ENCODE peak calls at places on chromosomes 13 and 19, in eight cellular contexts. H is colonic mucosa; U is stimulated activated naive CD8-positive, alpha-beta T cell treated with anti-CD3 and anti-CD28 coated beads, Interleukin-15, Interleukin-2, amounts not matched to agents 100 U/mL and 50 U/mL, for 24 hours; D is lung microvascular endothelial cell; Z is activated T-helper 9 cell treated with anti-CD3 and anti-CD28 coated beads, Interleukin-2, amount 50 U/mL, for 16 hours; S is GOT3; V is memory B cell; X is activated effector memory CD4-positive, alpha-beta T cell treated with Interleukin-2 at 50 U/mL for 16 hours. W is an unnamed sample.

GRCh38 chr13:45811891-45812583 is 39.5 kb downstream of the SIAH3 start:
- DNase-seq in H (no peak), U (no peak), D (no peak), Z (no peak), S (no peak), V (no peak), X (no peak), W (no peak)

GRCh38 chr13:28438598-28439334 is 56.2 kb downstream of the FLT1 start:
- DNase-seq in H (no peak), U (no peak), D (no peak), Z (no peak), S (no peak), V (no peak), X (no peak), W (no peak)

GRCh38 chr19:34365463-34366401 is 736 bp downstream of the GPI start:
- DNase-seq in H (peak), U (no peak), D (peak), Z (no peak), S (no peak), V (no peak), X (no peak), W (peak)

GRCh38 chr13:74573654-74574053 is 439.4 kb upstream of the KLF12 start:
- DNase-seq in H (no peak), U (peak), D (no peak), Z (no peak), S (no peak), V (no peak), X (no peak), W (no peak)

GRCh38 chr19:54507824-54508223 is 5.2 kb downstream of the LAIR2 start:
- DNase-seq in H (no peak), U (no peak), D (no peak), Z (no peak), S (no peak), V (no peak), X (no peak), W (no peak)

GRCh38 chr19:42185281-42185680 is 32.2 kb downstream of the DEDD2 start:
- DNase-seq in H (no peak), U (no peak), D (no peak), Z (no peak), S (no peak), V (no peak), X (peak), W (peak)

GRCh38 chr19:39413903-39414608 is 1.6 kb downstream of the PLEKHG2 start:
- DNase-seq in H (peak), U (no peak), D (peak), Z (no peak), S (no peak), V (no peak), X (no peak), W (peak)

GRCh38 chr19:56671613-56671994 is at the start of gene ZNF835:
- DNase-seq in H (peak), U (peak), D (peak), Z (peak), S (peak), V (peak), X (peak), W (peak)

GRCh38 chr13:44574466-44574855 is 1.7 kb downstream of the TSC22D1 start:
- DNase-seq in H (no peak), U (no peak), D (no peak), Z (no peak), S (no peak), V (no peak), X (no peak), W (peak)

GRCh38 chr13:51733656-51734334 is 70.2 kb downstream of the DHRS12 start:
- DNase-seq in H (no peak), U (no peak), D (no peak), Z (no peak), S (no peak), V (no peak), X (no peak), W (peak)

GRCh38 chr13:80055804-80056203 is 285.1 kb downstream of the SPRY2 start:
- DNase-seq in H (no peak), U (no peak), D (no peak), Z (no peak), S (no peak), V (no peak), X (no peak), W (no peak)

GRCh38 chr13:102897371-102898138 is 51.7 kb downstream of the ERCC5 start:
- DNase-seq in H (no peak), U (no peak), D (no peak), Z (no peak), S (no peak), V (no peak), X (no peak), W (no peak)

GRCh38 chr13:111459803-111460547 is 139.5 kb downstream of the TEX29 start:
- DNase-seq in H (no peak), U (no peak), D (no peak), Z (no peak), S (no peak), V (no peak), X (no peak), W (no peak)

GRCh38 chr13:80630685-80631121 is 289.8 kb upstream of the SPRY2 start:
- DNase-seq in H (no peak), U (no peak), D (peak), Z (no peak), S (no peak), V (no peak), X (no peak), W (no peak)

GRCh38 chr13:42996584-42996983 is 4.5 kb upstream of the EPSTI1 start:
- DNase-seq in H (no peak), U (no peak), D (peak), Z (no peak), S (no peak), V (no peak), X (no peak), W (peak)

GRCh38 chr19:525029-525428 is 6.5 kb upstream of the CDC34 start:
- DNase-seq in H (no peak), U (no peak), D (no peak), Z (no peak), S (no peak), V (no peak), X (no peak), W (no peak)

GRCh38 chr13:49629196-49629938 is 1.1 kb downstream of the ARL11 start:
- DNase-seq in H (no peak), U (no peak), D (peak), Z (no peak), S (no peak), V (no peak), X (no peak), W (no peak)

GRCh38 chr19:7916137-7916907 is 1.7 kb downstream of the TGFBR3L start:
- DNase-seq in H (no peak), U (peak), D (no peak), Z (peak), S (no peak), V (peak), X (peak), W (peak)

GRCh38 chr19:41792513-41793413 is 3.6 kb upstream of the CEACAM3 start:
- DNase-seq in H (peak), U (peak), D (peak), Z (peak), S (no peak), V (peak), X (peak), W (peak)

GRCh38 chr19:37346091-37346490 is 24.8 kb upstream of the ZNF527 start:
- DNase-seq in H (no peak), U (no peak), D (no peak), Z (no peak), S (no peak), V (no peak), X (no peak), W (no peak)

GRCh38 chr13:32811297-32811800 is 204.9 kb upstream of the KL start:
- DNase-seq in H (peak), U (peak), D (no peak), Z (no peak), S (no peak), V (no peak), X (no peak), W (peak)

GRCh38 chr19:50567052-50567841 is 988 bp downstream of the LRRC4B start:
- DNase-seq in H (no peak), U (no peak), D (no peak), Z (no peak), S (no peak), V (no peak), X (no peak), W (no peak)

GRCh38 chr19:34189917-34190425 is 17.7 kb downstream of the LSM14A start:
- DNase-seq in H (no peak), U (no peak), D (no peak), Z (no peak), S (no peak), V (no peak), X (no peak), W (no peak)

GRCh38 chr19:38024991-38025716 is 118.1 kb downstream of the SIPA1L3 start:
- DNase-seq in H (peak), U (no peak), D (peak), Z (no peak), S (no peak), V (no peak), X (no peak), W (no peak)

GRCh38 chr13:44576396-44577235 is 486 bp upstream of the TSC22D1 start:
- DNase-seq in H (no peak), U (peak), D (peak), Z (peak), S (no peak), V (no peak), X (no peak), W (peak)

GRCh38 chr13:26476111-26476743 is 81.3 kb upstream of the WASF3 start:
- DNase-seq in H (no peak), U (peak), D (no peak), Z (no peak), S (no peak), V (no peak), X (peak), W (peak)

GRCh38 chr19:38795549-38795948 is 6.5 kb downstream of the LGALS7B start:
- DNase-seq in H (no peak), U (no peak), D (no peak), Z (no peak), S (no peak), V (no peak), X (no peak), W (no peak)

GRCh38 chr13:113538689-113539058 is 45.9 kb upstream of the TFDP1 start:
- DNase-seq in H (no peak), U (no peak), D (no peak), Z (no peak), S (no peak), V (no peak), X (no peak), W (no peak)

GRCh38 chr19:30227071-30227621 is 145.0 kb upstream of the ZNF536 start:
- DNase-seq in H (no peak), U (no peak), D (peak), Z (no peak), S (no peak), V (no peak), X (no peak), W (no peak)

GRCh38 chr19:3210347-3211017 is 14.0 kb upstream of the CELF5 start:
- DNase-seq in H (peak), U (peak), D (peak), Z (peak), S (no peak), V (peak), X (peak), W (peak)

GRCh38 chr19:36363845-36364244 is 15.2 kb downstream of the ZFP14 start:
- DNase-seq in H (no peak), U (no peak), D (no peak), Z (no peak), S (no peak), V (no peak), X (no peak), W (no peak)

GRCh38 chr13:67736646-67737420 is 506.7 kb upstream of the PCDH9 start:
- DNase-seq in H (peak), U (no peak), D (no peak), Z (no peak), S (no peak), V (no peak), X (no peak), W (peak)

GRCh38 chr13:44906758-44907157 is 82.5 kb downstream of the NUFIP1 start:
- DNase-seq in H (no peak), U (no peak), D (no peak), Z (no peak), S (no peak), V (no peak), X (no peak), W (peak)

GRCh38 chr19:58386576-58387337 is at the start of gene RPS5:
- DNase-seq in H (peak), U (peak), D (peak), Z (peak), S (peak), V (peak), X (peak), W (peak)

GRCh38 chr19:15010497-15011255 is 31.0 kb upstream of the SLC1A6 start:
- DNase-seq in H (no peak), U (peak), D (no peak), Z (no peak), S (no peak), V (no peak), X (no peak), W (no peak)

GRCh38 chr13:33751151-33751550 is 66.8 kb upstream of the RFC3 start:
- DNase-seq in H (no peak), U (no peak), D (no peak), Z (no peak), S (no peak), V (no peak), X (no peak), W (peak)